ENCODE peak calls at places on chromosomes 5 and 9, in nine cellular contexts. I is substantia nigra; B is foreskin keratinocyte; X is EL; J is activated T-cell treated with anti-CD3 and anti-CD28 coated beads, Interleukin-2, amount 50 U/mL, for 48 hours; S is NCI-H2171; N is H7; K is SHP77; L is fibroblast of the aortic adventitia. G is an unnamed sample.
A peak's percentile ranks its signal among the peaks of the same experiment; 100 is the strongest.

GRCh38 chr9:131279927-131280530 is 3.7 kb upstream of the FAM78A start:
- DNase-seq in I (no peak), B (no peak), X (no peak), J (no peak), S (no peak), N (no peak), K (no peak), L (peak; percentile 10), G (no peak)

GRCh38 chr9:2720179-2720654 is 2.9 kb downstream of the KCNV2 start:
- DNase-seq in I (no peak), B (no peak), X (no peak), J (no peak), S (no peak), N (no peak), K (no peak), L (no peak), G (no peak)

GRCh38 chr9:77011973-77012817 is 7.3 kb upstream of the FOXB2 start:
- DNase-seq in I (peak; percentile 57), B (no peak), X (peak; percentile 63), J (peak; percentile 82), S (no peak), N (peak; percentile 88), K (no peak), L (peak; percentile 50), G (peak; percentile 55)

GRCh38 chr9:101443358-101443757 is 7.8 kb upstream of the ALDOB start:
- DNase-seq in I (no peak), B (no peak), X (no peak), J (no peak), S (peak; percentile 97), N (peak; percentile 9), K (no peak), L (no peak), G (peak; percentile 94)

GRCh38 chr9:91903126-91903911 is 46.7 kb downstream of the ROR2 start:
- DNase-seq in I (no peak), B (no peak), X (peak; percentile 10), J (no peak), S (no peak), N (no peak), K (no peak), L (no peak), G (no peak)

GRCh38 chr5:78644741-78645300 is 3.8 kb downstream of the LHFPL2 start:
- DNase-seq in I (no peak), B (no peak), X (peak; percentile 47), J (no peak), S (no peak), N (no peak), K (no peak), L (no peak), G (no peak)

GRCh38 chr9:89564257-89564878 is 40.4 kb upstream of the GADD45G start:
- DNase-seq in I (peak; percentile 18), B (no peak), X (no peak), J (no peak), S (peak; percentile 8), N (peak; percentile 85), K (peak; percentile 82), L (no peak), G (no peak)

GRCh38 chr9:94922691-94923107 is 196.2 kb downstream of the AOPEP start:
- DNase-seq in I (no peak), B (no peak), X (no peak), J (no peak), S (no peak), N (no peak), K (no peak), L (peak; percentile 82), G (no peak)

GRCh38 chr9:117691367-117691766 is 12.8 kb upstream of the TLR4 start:
- DNase-seq in I (no peak), B (no peak), X (peak; percentile 32), J (no peak), S (no peak), N (no peak), K (no peak), L (peak; percentile 40), G (no peak)

GRCh38 chr9:98657897-98658296 is 50.8 kb downstream of the GABBR2 start:
- DNase-seq in I (no peak), B (peak; percentile 44), X (peak; percentile 66), J (no peak), S (no peak), N (no peak), K (no peak), L (peak; percentile 20), G (no peak)

GRCh38 chr5:132765311-132766019 is 11.6 kb downstream of the SEPTIN8 start:
- DNase-seq in I (no peak), B (no peak), X (no peak), J (no peak), S (no peak), N (peak; percentile 22), K (no peak), L (no peak), G (no peak)

GRCh38 chr5:167893271-167893670 is 398.2 kb upstream of the WWC1 start:
- DNase-seq in I (no peak), B (no peak), X (no peak), J (no peak), S (no peak), N (no peak), K (no peak), L (no peak), G (no peak)

GRCh38 chr5:154608531-154609011 is 130.5 kb upstream of the HAND1 start:
- DNase-seq in I (no peak), B (no peak), X (no peak), J (no peak), S (no peak), N (peak; percentile 62), K (no peak), L (no peak), G (no peak)

GRCh38 chr5:57784106-57784505 is 301.5 kb upstream of the ACTBL2 start:
- DNase-seq in I (no peak), B (peak; percentile 3), X (peak; percentile 38), J (no peak), S (no peak), N (no peak), K (no peak), L (no peak), G (no peak)

GRCh38 chr5:42691413-42691861 is 65.2 kb upstream of the CCDC152 start:
- DNase-seq in I (no peak), B (peak; percentile 4), X (no peak), J (no peak), S (no peak), N (no peak), K (peak; percentile 16), L (peak; percentile 58), G (no peak)

GRCh38 chr5:80406980-80407734 is 707 bp upstream of the ZFYVE16 start:
- DNase-seq in I (no peak), B (no peak), X (peak; percentile 35), J (peak; percentile 35), S (no peak), N (no peak), K (peak; percentile 86), L (no peak), G (peak; percentile 18)

GRCh38 chr9:123561055-123561454 is 205.1 kb downstream of the CRB2 start:
- DNase-seq in I (no peak), B (no peak), X (no peak), J (no peak), S (no peak), N (peak; percentile 41), K (peak; percentile 8), L (no peak), G (no peak)

GRCh38 chr5:152221721-152222629 is 183.1 kb downstream of the NMUR2 start:
- DNase-seq in I (no peak), B (no peak), X (no peak), J (no peak), S (no peak), N (no peak), K (no peak), L (no peak), G (no peak)

GRCh38 chr5:107580902-107581823 is 89.6 kb downstream of the EFNA5 start:
- DNase-seq in I (no peak), B (no peak), X (no peak), J (no peak), S (no peak), N (no peak), K (no peak), L (peak; percentile 59), G (no peak)

GRCh38 chr9:117936185-117936758 is 232.1 kb downstream of the TLR4 start:
- DNase-seq in I (no peak), B (no peak), X (no peak), J (no peak), S (no peak), N (no peak), K (no peak), L (no peak), G (no peak)

GRCh38 chr5:14599717-14600116 is 18.1 kb downstream of the OTULINL start:
- DNase-seq in I (no peak), B (no peak), X (no peak), J (no peak), S (no peak), N (no peak), K (no peak), L (no peak), G (no peak)

GRCh38 chr5:67165524-67166459 is 30.8 kb downstream of the CD180 start:
- DNase-seq in I (peak; percentile 73), B (no peak), X (peak; percentile 53), J (peak; percentile 85), S (no peak), N (peak; percentile 87), K (no peak), L (peak; percentile 86), G (peak; percentile 86)